ENCODE peak calls at places on chromosomes 7 and 10, in four cellular contexts. S, R, F and N are unnamed samples.

GRCh38 chr7:54908760-54909438 is 109.9 kb upstream of the EGFR start:
- DNase-seq in S (no peak), R (no peak), F (no peak), N (no peak)

GRCh38 chr10:104273291-104273690 is 4.3 kb downstream of the GSTO2 start:
- DNase-seq in S (no peak), R (peak), F (no peak), N (no peak)

GRCh38 chr10:74223755-74224530 is 72.9 kb downstream of the ADK start:
- DNase-seq in S (peak), R (peak), F (peak), N (peak)

GRCh38 chr7:148721390-148721789 is 22.7 kb downstream of the CUL1 start:
- DNase-seq in S (no peak), R (no peak), F (no peak), N (no peak)

GRCh38 chr7:47142867-47143175 is 439.1 kb downstream of the TNS3 start:
- DNase-seq in S (no peak), R (peak), F (no peak), N (no peak)

GRCh38 chr10:99536400-99537254 is 3.9 kb downstream of the NKX2-3 start:
- DNase-seq in S (no peak), R (no peak), F (no peak), N (no peak)

GRCh38 chr10:84291389-84291788 is 37.0 kb upstream of the CCSER2 start:
- DNase-seq in S (no peak), R (peak), F (no peak), N (peak)

GRCh38 chr7:105097619-105098018 is 83.6 kb downstream of the KMT2E start:
- DNase-seq in S (peak), R (peak), F (no peak), N (peak)

GRCh38 chr7:127478040-127478386 is 85.5 kb upstream of the ZNF800 start:
- DNase-seq in S (no peak), R (no peak), F (no peak), N (no peak)

GRCh38 chr10:15046626-15047025 is 2.9 kb downstream of the OLAH start:
- DNase-seq in S (no peak), R (peak), F (no peak), N (peak)

GRCh38 chr10:32256613-32257437 is 90.1 kb downstream of the EPC1 start:
- DNase-seq in S (peak), R (peak), F (peak), N (peak)

GRCh38 chr10:70765794-70766594 is 19.2 kb downstream of the TBATA start:
- DNase-seq in S (no peak), R (no peak), F (no peak), N (no peak)

GRCh38 chr10:28479927-28480326 is 53.0 kb upstream of the WAC start:
- DNase-seq in S (no peak), R (no peak), F (no peak), N (no peak)

GRCh38 chr10:5518143-5518542 is 6.6 kb upstream of the CALML3 start:
- DNase-seq in S (peak), R (no peak), F (no peak), N (no peak)

GRCh38 chr10:80705899-80706298 is 168.2 kb downstream of the SH2D4B start:
- DNase-seq in S (no peak), R (no peak), F (no peak), N (no peak)

GRCh38 chr10:47329905-47330304 is 7.7 kb downstream of the GDF2 start:
- DNase-seq in S (no peak), R (no peak), F (no peak), N (no peak)

GRCh38 chr10:78462728-78463228 is 429.1 kb downstream of the RPS24 start:
- DNase-seq in S (no peak), R (no peak), F (no peak), N (no peak)

GRCh38 chr10:75145590-75145989 is 34.1 kb downstream of the SAMD8 start:
- DNase-seq in S (no peak), R (no peak), F (no peak), N (no peak)

GRCh38 chr10:103504181-103504783 is 10.8 kb downstream of the NEURL1 start:
- DNase-seq in S (peak), R (peak), F (peak), N (peak)

GRCh38 chr10:24503627-24504320 is 219.9 kb downstream of the ARHGAP21 start:
- DNase-seq in S (peak), R (peak), F (peak), N (peak)

GRCh38 chr7:77982926-77983550 is 184.5 kb downstream of the PHTF2 start:
- DNase-seq in S (no peak), R (no peak), F (no peak), N (peak)

GRCh38 chr7:42065942-42066341 is 171.1 kb downstream of the GLI3 start:
- DNase-seq in S (no peak), R (no peak), F (no peak), N (no peak)

GRCh38 chr10:91800192-91800591 is 2.0 kb downstream of the TNKS2 start:
- DNase-seq in S (no peak), R (no peak), F (no peak), N (no peak)

GRCh38 chr7:133065301-133065700 is 16.6 kb downstream of the CHCHD3 start:
- DNase-seq in S (no peak), R (no peak), F (no peak), N (no peak)

GRCh38 chr10:97822261-97822687 is 27.4 kb upstream of the GOLGA7B start:
- DNase-seq in S (no peak), R (no peak), F (no peak), N (no peak)

GRCh38 chr7:22781230-22781711 is 41.4 kb downstream of the TOMM7 start:
- DNase-seq in S (no peak), R (peak), F (no peak), N (peak)

GRCh38 chr10:112039823-112040222 is 143.7 kb downstream of the GPAM start:
- DNase-seq in S (no peak), R (no peak), F (no peak), N (no peak)

GRCh38 chr7:100694196-100694745 is at the start of gene GIGYF1:
- DNase-seq in S (peak), R (peak), F (no peak), N (peak)

GRCh38 chr10:109892087-109892486 is 31.2 kb downstream of the XPNPEP1 start:
- DNase-seq in S (no peak), R (no peak), F (no peak), N (no peak)

GRCh38 chr10:97333351-97333600 is 1.3 kb downstream of the FRAT2 start:
- DNase-seq in S (no peak), R (no peak), F (no peak), N (peak)

GRCh38 chr7:26444554-26444953 is 152.9 kb downstream of the SNX10 start:
- DNase-seq in S (no peak), R (no peak), F (no peak), N (no peak)

GRCh38 chr7:100483101-100483727 is 513 bp upstream of the NYAP1 start:
- DNase-seq in S (peak), R (peak), F (no peak), N (peak)

GRCh38 chr7:74499835-74500388 is 46.2 kb downstream of the GTF2IRD1 start:
- DNase-seq in S (no peak), R (no peak), F (no peak), N (no peak)

GRCh38 chr10:52308251-52309031 is 5.6 kb upstream of the DKK1 start:
- DNase-seq in S (peak), R (peak), F (no peak), N (peak)

GRCh38 chr7:42611529-42611928 is 300.3 kb downstream of the C7orf25 start:
- DNase-seq in S (no peak), R (no peak), F (no peak), N (no peak)

GRCh38 chr10:132200344-132201110 is 13.8 kb downstream of the DPYSL4 start:
- DNase-seq in S (no peak), R (no peak), F (no peak), N (no peak)

GRCh38 chr7:16491148-16491547 is 25.6 kb upstream of the SOSTDC1 start:
- DNase-seq in S (no peak), R (no peak), F (no peak), N (no peak)

GRCh38 chr7:38545977-38546376 is 85.2 kb downstream of the AMPH start:
- DNase-seq in S (no peak), R (no peak), F (no peak), N (no peak)

GRCh38 chr7:30369879-30370278 is 85.5 kb downstream of the ZNRF2 start:
- DNase-seq in S (no peak), R (no peak), F (no peak), N (no peak)

GRCh38 chr7:139075031-139075652 is 34.4 kb downstream of the ZC3HAV1 start:
- DNase-seq in S (peak), R (peak), F (peak), N (peak)
- H3K4me3 ChIP-seq in S (no peak), R (no peak), F (no peak), N (no peak)

GRCh38 chr10:50561816-50562215 is 61.9 kb downstream of the SGMS1 start:
- DNase-seq in S (peak), R (no peak), F (no peak), N (no peak)
- TF ChIP-seq CTCF in S (peak), R (peak), F (peak), N (peak)

GRCh38 chr7:7642081-7642480 is 1.5 kb downstream of the UMAD1 start:
- DNase-seq in S (no peak), R (no peak), F (no peak), N (no peak)
- H3K4me3 ChIP-seq in S (peak), R (no peak), F (no peak), N (no peak)

GRCh38 chr7:121079425-121080169 is 91.1 kb downstream of the CPED1 start:
- DNase-seq in S (no peak), R (peak), F (no peak), N (no peak)
- TF ChIP-seq CTCF in S (no peak), R (peak), F (no peak), N (peak)

GRCh38 chr10:61786728-61787127 is 114.8 kb upstream of the ARID5B start:
- DNase-seq in S (peak), R (peak), F (peak), N (peak)
- H3K4me3 ChIP-seq in S (no peak), R (peak), F (peak), N (peak)

GRCh38 chr10:2978574-2979266 is 88.6 kb upstream of the PFKP start:
- DNase-seq in S (no peak), R (no peak), F (no peak), N (no peak)

GRCh38 chr10:2980116-2980515 is 87.2 kb upstream of the PFKP start:
- DNase-seq in S (no peak), R (peak), F (no peak), N (no peak)

GRCh38 chr10:2980791-2981360 is 86.5 kb upstream of the PFKP start:
- DNase-seq in S (no peak), R (peak), F (no peak), N (peak)

GRCh38 chr10:2979267-2979660 is 88.1 kb upstream of the PFKP start:
- DNase-seq in S (no peak), R (peak), F (no peak), N (peak)

GRCh38 chr10:2978111-2978510 is 89.2 kb upstream of the PFKP start:
- DNase-seq in S (peak), R (peak), F (peak), N (peak)
- TF ChIP-seq CTCF in S (peak), R (peak), F (peak), N (peak)

GRCh38 chr7:43905954-43906326 is 456 bp downstream of the URGCP start:
- DNase-seq in S (peak), R (peak), F (no peak), N (peak)

GRCh38 chr7:43906327-43907010 is at the start of gene URGCP:
- DNase-seq in S (peak), R (peak), F (no peak), N (peak)

GRCh38 chr7:43904533-43905208 is 1.7 kb downstream of the URGCP start:
- DNase-seq in S (no peak), R (peak), F (no peak), N (no peak)

GRCh38 chr7:43902542-43903054 is 3.8 kb downstream of the URGCP start:
- DNase-seq in S (no peak), R (no peak), F (no peak), N (no peak)

DNA sequence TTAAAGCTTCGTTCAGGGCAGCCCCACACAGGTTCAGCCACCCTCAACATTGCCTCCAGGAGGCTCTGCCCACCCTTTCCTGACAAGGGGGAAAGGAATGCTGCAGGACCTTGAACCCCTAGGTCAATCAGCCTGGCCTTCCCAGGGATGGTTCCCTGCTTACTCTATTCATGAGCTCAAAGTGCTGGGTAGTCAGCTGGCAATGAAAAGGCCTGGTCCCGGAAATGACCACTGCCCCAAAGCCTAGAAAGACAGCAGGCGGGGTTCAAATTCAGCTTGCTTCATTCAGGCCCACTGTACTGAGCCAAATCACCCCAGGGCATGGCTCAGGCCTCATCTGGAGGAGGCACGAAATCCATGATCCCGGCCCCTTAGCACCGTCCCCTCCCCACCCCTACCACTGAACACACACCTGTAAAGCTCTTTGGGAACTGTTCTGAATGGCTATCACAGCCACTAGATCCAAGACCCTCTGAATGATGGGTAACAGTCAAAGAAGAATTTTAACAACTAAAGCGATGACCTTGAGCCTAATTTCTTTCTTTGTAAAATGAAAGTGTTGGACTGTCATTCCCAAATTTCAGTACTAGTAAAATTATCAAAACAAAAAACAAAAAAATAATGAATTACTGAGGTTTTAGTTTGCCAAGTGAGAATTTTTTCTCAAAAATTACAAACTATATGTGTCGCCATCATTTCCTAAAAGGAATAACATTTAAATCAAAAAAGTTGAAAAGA is 1.0 kb downstream of the URGCP start:
- DNase-seq in S (peak), R (peak), F (peak), N (peak)
- H3K4me3 ChIP-seq in S (peak), R (peak), F (peak), N (peak)